ENCODE peak calls at places on chromosomes 11 and 22, in seven cellular contexts. F is GM23338, A is fibroblast of lung, D is WTC11, U is breast epithelium, L is choroid plexus epithelial cell, H is progenitor cell of endocrine pancreas. Q is an unnamed sample.

GRCh38 chr11:118098996-118099837 is 12.5 kb upstream of the SMIM35 start:
- DNase-seq in F (peak), L (no peak), A (no peak), H (no peak), D (no peak), U (no peak), Q (no peak)

GRCh38 chr11:35905901-35906661 is 37.8 kb upstream of the LDLRAD3 start:
- DNase-seq in F (no peak), H (no peak), U (no peak), A (no peak), D (no peak), L (peak), Q (no peak)

GRCh38 chr11:131584694-131585592 is 214.5 kb downstream of the NTM start:
- DNase-seq in D (peak), A (no peak), U (no peak), H (no peak), F (peak), L (no peak), Q (no peak)

GRCh38 chr11:2955896-2956476 is 26.8 kb upstream of the PHLDA2 start:
- DNase-seq in A (no peak), L (peak), H (no peak), F (peak), D (no peak), U (no peak), Q (no peak)

GRCh38 chr11:132851247-132851646 is 681.1 kb downstream of the OPCML start:
- DNase-seq in F (no peak), U (no peak), D (no peak), A (no peak), H (no peak), L (no peak), Q (no peak)

GRCh38 chr11:32962016-32962415 is 53.7 kb upstream of the DEPDC7 start:
- DNase-seq in D (no peak), A (peak), F (no peak), H (no peak), L (peak), U (no peak), Q (no peak)

GRCh38 chr11:74951241-74951640 is 2.2 kb downstream of the SPCS2 start:
- DNase-seq in D (no peak), F (no peak), H (no peak), L (no peak), U (no peak), A (no peak), Q (no peak)

GRCh38 chr11:84829162-84829561 is 798.0 kb downstream of the DLG2 start:
- DNase-seq in L (no peak), U (no peak), A (no peak), H (no peak), D (no peak), F (no peak), Q (no peak)

GRCh38 chr22:48096846-48097665 is 1334.6 kb downstream of the TBC1D22A start:
- DNase-seq in F (no peak), L (no peak), D (no peak), H (no peak), A (no peak), U (peak), Q (no peak)

GRCh38 chr11:19924321-19925115 is 211.9 kb downstream of the NAV2 start:
- DNase-seq in D (no peak), H (no peak), L (no peak), U (no peak), A (peak), F (no peak), Q (no peak)

GRCh38 chr11:64400096-64400495 is 41.1 kb downstream of the RPS6KA4 start:
- DNase-seq in D (no peak), L (peak), H (no peak), U (no peak), A (peak), F (no peak), Q (no peak)

DNA sequence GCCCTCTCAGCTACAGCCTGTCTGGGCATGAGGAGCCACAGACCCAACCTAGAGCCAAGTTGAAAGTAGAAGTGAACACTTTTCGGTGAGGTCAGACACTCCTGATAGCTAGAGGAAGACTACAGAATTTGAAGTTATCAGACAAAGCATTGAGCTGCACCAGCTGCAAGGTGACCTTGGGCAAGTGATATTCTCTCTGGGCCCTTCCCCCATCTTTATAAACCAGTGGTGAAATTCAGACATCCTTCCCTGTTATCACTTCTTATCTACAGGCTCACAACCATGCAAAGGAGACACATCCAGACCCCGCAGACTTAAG is 8.0 kb upstream of the PMM1 start:
- DNase-seq in D (no peak), F (no peak), A (no peak), H (no peak), L (no peak), U (no peak), Q (no peak)
- TF ChIP-seq CTCF in D (no peak), F (no peak), A (no peak), H (no peak), L (no peak), U (no peak), Q (no peak)

DNA sequence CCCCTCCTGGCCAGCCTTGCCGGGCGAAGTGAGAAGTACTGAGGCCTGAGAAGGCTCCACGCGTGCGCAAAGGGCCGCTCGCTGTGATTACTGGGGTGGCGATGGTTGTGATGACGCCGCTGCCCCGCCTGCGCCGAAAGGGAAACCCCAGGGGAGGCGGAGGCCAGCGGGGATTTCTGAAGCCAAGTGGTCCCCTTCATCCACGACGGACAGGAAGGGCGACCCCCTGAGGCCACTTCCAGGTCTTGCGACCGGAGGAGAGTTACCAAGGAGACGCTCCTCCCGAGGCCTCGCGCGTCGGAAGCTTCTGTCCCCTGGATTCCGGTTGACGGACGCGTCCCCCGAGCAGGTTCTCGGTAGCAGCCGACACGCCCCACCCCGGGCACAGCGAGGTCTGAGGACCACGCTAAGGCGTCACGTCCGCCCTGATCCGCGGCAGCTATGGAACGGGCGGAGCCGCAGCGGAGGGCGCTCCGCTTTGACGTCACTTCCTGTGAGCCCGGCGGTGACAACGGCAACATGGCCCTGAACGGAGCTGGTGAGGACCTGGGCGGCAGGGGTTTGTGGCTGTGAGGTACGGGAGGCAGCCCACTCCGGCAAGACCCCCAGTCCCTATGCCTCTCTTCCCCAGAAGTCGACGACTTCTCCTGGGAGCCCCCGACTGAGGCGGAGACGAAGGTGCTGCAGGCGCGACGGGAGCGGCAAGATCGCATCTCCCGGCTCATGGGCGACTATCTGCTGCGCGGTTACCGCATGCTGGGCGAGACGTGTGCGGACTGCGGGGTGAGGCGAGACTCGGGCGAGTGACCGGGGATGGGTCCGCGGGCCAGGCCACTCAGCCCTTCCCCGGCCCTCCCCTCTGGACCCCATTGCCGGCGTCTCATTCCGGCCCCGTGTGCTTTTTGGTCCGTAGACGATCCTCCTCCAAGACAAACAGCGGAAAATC is at the start of gene ZNRD2:
- DNase-seq in L (peak), H (peak), A (peak), U (peak), F (peak), D (peak), Q (peak)
- TF ChIP-seq CTCF in L (peak), H (peak), A (peak), U (no peak), F (peak), D (no peak), Q (peak)

DNA sequence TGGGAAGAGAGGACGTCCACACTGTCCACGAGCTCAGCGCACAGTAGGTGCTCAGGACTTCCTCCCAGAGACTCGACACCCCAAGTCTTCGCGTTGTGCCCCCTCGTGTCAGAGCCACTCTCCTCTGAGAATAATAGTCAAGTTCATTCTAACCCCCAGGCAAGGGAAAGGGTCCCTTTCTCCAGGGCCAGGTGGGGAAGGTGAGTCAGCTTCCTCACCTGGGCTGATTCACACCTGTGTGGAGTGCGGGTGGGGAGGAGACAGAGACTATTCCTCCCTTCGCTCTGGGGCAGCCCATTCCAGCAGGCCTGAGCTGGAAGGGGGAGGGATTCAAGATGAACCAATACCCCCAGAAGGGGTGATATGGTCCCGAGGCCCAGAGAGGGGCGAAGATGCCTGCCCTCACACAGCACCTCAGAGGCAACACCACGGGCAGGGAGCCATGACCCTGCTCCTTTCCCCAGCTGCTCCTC is 29.1 kb downstream of the RPL3 start:
- DNase-seq in A (no peak), H (no peak), U (no peak), L (no peak), F (no peak), D (no peak), Q (no peak)
- TF ChIP-seq CTCF in A (no peak), H (no peak), U (no peak), L (no peak), F (no peak), D (no peak), Q (no peak)

GRCh38 chr11:18853086-18853720 is 61.6 kb upstream of the PTPN5 start:
- DNase-seq in A (peak), U (no peak), F (peak), H (peak), D (peak), L (peak), Q (no peak)
- TF ChIP-seq CTCF in A (peak), U (no peak), F (peak), H (peak), D (peak), L (peak), Q (no peak)

DNA sequence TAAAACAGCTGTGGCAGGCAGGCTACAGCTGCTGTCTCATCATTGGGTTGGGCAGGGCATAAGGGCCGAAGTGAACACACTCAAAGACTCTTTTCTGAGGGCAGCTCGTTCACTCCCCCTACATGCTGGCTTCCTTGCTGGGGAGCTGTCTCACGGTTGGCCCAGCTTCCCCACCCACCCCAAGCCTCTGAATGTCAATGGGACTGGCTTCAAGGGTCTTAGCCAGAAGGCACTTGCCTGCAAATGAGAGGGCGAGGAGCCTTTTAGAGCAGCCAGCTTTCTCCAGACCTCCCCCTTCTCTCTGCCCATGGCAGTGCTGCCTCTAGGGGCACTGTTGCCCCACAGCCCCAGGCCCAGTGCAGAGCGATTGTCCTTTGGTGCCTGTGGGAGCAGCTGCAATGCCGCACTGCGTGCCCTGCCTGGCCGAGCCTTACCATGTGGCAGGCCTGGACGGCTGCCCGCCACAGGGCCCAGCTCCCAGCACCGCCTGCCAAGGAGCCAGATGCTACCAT is 94.7 kb upstream of the RASSF10 start:
- DNase-seq in H (peak), A (peak), F (peak), L (peak), D (peak), U (no peak), Q (no peak)
- TF ChIP-seq CTCF in H (peak), A (peak), F (peak), L (peak), D (peak), U (peak), Q (peak)

GRCh38 chr11:61829806-61830205 is 1.7 kb downstream of the FADS2 start:
- DNase-seq in U (no peak), L (no peak), A (no peak), F (no peak), D (no peak), H (no peak), Q (no peak)

GRCh38 chr11:61828629-61829407 is 718 bp downstream of the FADS2 start:
- DNase-seq in U (no peak), A (peak), F (peak), H (peak), L (peak), D (peak), Q (no peak)

GRCh38 chr11:61828379-61828628 is 204 bp downstream of the FADS2 start:
- DNase-seq in U (no peak), H (no peak), D (no peak), A (no peak), F (no peak), L (no peak), Q (no peak)

GRCh38 chr11:61827573-61828378 is at the start of gene FADS2:
- DNase-seq in H (peak), F (peak), L (peak), U (no peak), A (peak), D (peak), Q (peak)

DNA sequence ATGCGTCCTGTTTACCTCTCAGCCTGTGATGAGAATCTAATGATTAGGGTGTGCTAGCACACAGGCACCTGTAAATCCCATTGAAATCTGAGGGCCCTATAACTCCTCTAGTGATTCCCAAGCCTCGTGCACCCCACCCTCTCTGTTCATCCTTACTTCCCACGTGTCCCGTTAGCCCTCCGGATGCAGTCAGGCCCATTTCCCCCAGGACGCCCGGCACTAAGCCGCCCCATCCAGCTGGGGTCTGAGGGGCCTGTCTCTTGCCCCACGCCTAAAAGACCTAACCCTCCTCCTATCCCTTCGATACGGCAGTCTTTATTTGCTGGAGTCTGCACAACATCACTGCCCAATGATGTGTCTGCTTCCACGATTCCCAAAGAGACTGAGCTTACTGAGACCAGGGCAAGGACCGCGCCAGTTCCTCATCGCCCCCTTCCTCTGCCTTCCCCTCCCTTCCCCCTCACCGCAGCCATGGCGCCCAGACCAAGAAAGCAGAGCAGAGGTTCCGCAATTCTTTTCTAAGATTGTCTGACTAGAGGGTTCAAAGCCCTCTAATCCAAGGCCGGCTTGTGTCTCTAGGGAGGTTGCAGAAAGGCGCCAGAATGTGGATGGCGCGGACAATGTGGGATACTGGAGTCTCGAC is 1.0 kb upstream of the FADS2 start:
- DNase-seq in D (no peak), A (no peak), H (no peak), L (peak), U (no peak), F (no peak), Q (no peak)
- TF ChIP-seq CTCF in D (no peak), A (no peak), H (no peak), L (no peak), U (no peak), F (no peak), Q (no peak)

GRCh38 chr22:45340323-45340722 is 30.6 kb downstream of the FAM118A start:
- DNase-seq in D (no peak), A (no peak), U (no peak), L (no peak), H (no peak), F (no peak), Q (no peak)

GRCh38 chr22:45341503-45341902 is 31.8 kb downstream of the FAM118A start:
- DNase-seq in A (no peak), U (no peak), L (no peak), F (no peak), D (no peak), H (no peak), Q (no peak)

GRCh38 chr22:45343143-45343542 is 33.4 kb downstream of the FAM118A start:
- DNase-seq in U (no peak), F (no peak), A (no peak), L (no peak), D (no peak), H (no peak), Q (no peak)

GRCh38 chr22:45338795-45339194 is 29.1 kb downstream of the FAM118A start:
- DNase-seq in U (no peak), L (no peak), F (no peak), A (no peak), D (no peak), H (no peak), Q (no peak)

DNA sequence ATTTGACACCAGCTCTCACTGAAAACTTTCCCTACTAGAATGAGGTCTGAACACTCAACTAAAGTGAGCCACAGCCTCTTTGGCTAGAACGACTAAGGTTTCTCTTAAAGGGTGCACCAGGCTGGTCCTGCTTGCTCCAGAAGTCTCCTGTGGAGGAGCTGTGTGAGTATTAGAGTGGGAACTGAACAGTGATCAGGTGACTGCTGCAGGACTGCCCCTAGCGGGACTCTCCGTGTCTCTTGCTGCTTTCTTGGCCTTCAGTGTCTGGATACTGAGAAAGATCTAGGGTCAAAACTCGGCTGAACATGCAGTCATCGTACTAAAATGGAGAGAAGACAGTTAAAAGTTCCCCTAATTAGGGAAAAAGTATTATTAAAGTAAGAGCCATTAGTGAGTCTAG is 34.6 kb downstream of the FAM118A start:
- DNase-seq in H (no peak), U (no peak), A (no peak), D (no peak), L (peak), F (peak), Q (no peak)
- TF ChIP-seq CTCF in H (peak), U (no peak), A (no peak), D (no peak), L (peak), F (peak), Q (no peak)

Q was measured in esophagus squamous epithelium.